ENCODE peak calls at places on chromosomes 4 and X, in eight cellular contexts. One of them, this sample, is unnamed.

GRCh38 chr4:1395941-1396805 is 10.1 kb downstream of the NKX1-1 start:
- DNase-seq in hippocampal formation: no peak
- DNase-seq in AG08396: no peak
- DNase-seq in HTR-8/SVneo: no peak
- DNase-seq in nucleus accumbens: no peak
- DNase-seq in EL: no peak
- DNase-seq in lung: no peak
- DNase-seq in A172: no peak
- DNase-seq in this sample: no peak

GRCh38 chr4:6538586-6538985 is 36.4 kb upstream of the MAN2B2 start:
- DNase-seq in hippocampal formation: no peak
- DNase-seq in AG08396: no peak
- DNase-seq in HTR-8/SVneo: no peak
- DNase-seq in nucleus accumbens: no peak
- DNase-seq in EL: no peak
- DNase-seq in lung: no peak
- DNase-seq in A172: no peak
- DNase-seq in this sample: no peak

GRCh38 chr4:105859233-105859632 is 36.0 kb upstream of the NPNT start:
- DNase-seq in hippocampal formation: no peak
- DNase-seq in AG08396: peak
- DNase-seq in HTR-8/SVneo: peak
- DNase-seq in nucleus accumbens: no peak
- DNase-seq in EL: peak
- DNase-seq in lung: no peak
- DNase-seq in A172: peak
- DNase-seq in this sample: peak

GRCh38 chrX:40146471-40147398 is 49.0 kb upstream of the BCOR start:
- DNase-seq in hippocampal formation: no peak
- DNase-seq in AG08396: peak
- DNase-seq in HTR-8/SVneo: no peak
- DNase-seq in nucleus accumbens: no peak
- DNase-seq in EL: peak
- DNase-seq in lung: no peak
- DNase-seq in A172: no peak
- DNase-seq in this sample: peak

GRCh38 chr4:2417765-2418651 is at the start of gene ZFYVE28:
- DNase-seq in hippocampal formation: no peak
- DNase-seq in AG08396: peak
- DNase-seq in HTR-8/SVneo: no peak
- DNase-seq in nucleus accumbens: no peak
- DNase-seq in EL: peak
- DNase-seq in lung: no peak
- DNase-seq in A172: no peak
- DNase-seq in this sample: no peak

GRCh38 chr4:176335421-176335820 is 15.7 kb downstream of the SPCS3 start:
- DNase-seq in hippocampal formation: no peak
- DNase-seq in AG08396: peak
- DNase-seq in HTR-8/SVneo: peak
- DNase-seq in nucleus accumbens: no peak
- DNase-seq in EL: peak
- DNase-seq in lung: no peak
- DNase-seq in A172: peak
- DNase-seq in this sample: no peak

GRCh38 chr4:181006509-181007290 is 1236.5 kb upstream of the TENM3 start:
- DNase-seq in hippocampal formation: no peak
- DNase-seq in AG08396: no peak
- DNase-seq in HTR-8/SVneo: peak
- DNase-seq in nucleus accumbens: no peak
- DNase-seq in EL: no peak
- DNase-seq in lung: no peak
- DNase-seq in A172: no peak
- DNase-seq in this sample: no peak

GRCh38 chr4:150628073-150628472 is 46.1 kb downstream of the MAB21L2 start:
- DNase-seq in hippocampal formation: no peak
- DNase-seq in AG08396: no peak
- DNase-seq in HTR-8/SVneo: no peak
- DNase-seq in nucleus accumbens: no peak
- DNase-seq in EL: no peak
- DNase-seq in lung: no peak
- DNase-seq in A172: no peak
- DNase-seq in this sample: no peak

GRCh38 chr4:121973791-121974190 is 21.9 kb upstream of the TRPC3 start:
- DNase-seq in hippocampal formation: no peak
- DNase-seq in AG08396: no peak
- DNase-seq in HTR-8/SVneo: no peak
- DNase-seq in nucleus accumbens: no peak
- DNase-seq in EL: no peak
- DNase-seq in lung: no peak
- DNase-seq in A172: no peak
- DNase-seq in this sample: no peak

GRCh38 chrX:151741606-151742005 is 7.1 kb downstream of the CNGA2 start:
- DNase-seq in hippocampal formation: no peak
- DNase-seq in AG08396: no peak
- DNase-seq in HTR-8/SVneo: no peak
- DNase-seq in nucleus accumbens: no peak
- DNase-seq in EL: no peak
- DNase-seq in lung: no peak
- DNase-seq in A172: no peak
- DNase-seq in this sample: no peak

This sample was measured in RWPE1.